ENCODE peak calls at places on chromosome 10, in nine cellular contexts. One of them, this sample, is unnamed.

GRCh38 chr10:34474060-34474376 is 341.1 kb downstream of the PARD3 start:
- DNase-seq in activated naive CD4-positive, alpha-beta T cell treated with Interleukin-2 at 50 U/mL for 16 hours: no peak
- DNase-seq in neural progenitor cell: no peak
- DNase-seq in left colon: no peak
- DNase-seq in stimulated activated CD4-positive, alpha-beta T cell treated with anti-CD3 and anti-CD28 coated beads, TNF-alpha, amount 100 ng/mL, for 24 hours: no peak
- DNase-seq in AG10803: peak; percentile 36
- DNase-seq in progenitor cell of endocrine pancreas: no peak
- DNase-seq in fibroblast of pulmonary artery: peak; percentile 75
- DNase-seq in B cell: no peak
- DNase-seq in this sample: no peak

GRCh38 chr10:130218181-130218641 is 82.0 kb downstream of the GLRX3 start:
- DNase-seq in activated naive CD4-positive, alpha-beta T cell treated with Interleukin-2 at 50 U/mL for 16 hours: no peak
- DNase-seq in neural progenitor cell: no peak
- DNase-seq in left colon: no peak
- DNase-seq in fibroblast of pulmonary artery: no peak
- DNase-seq in B cell: no peak
- DNase-seq in AG10803: no peak
- DNase-seq in progenitor cell of endocrine pancreas: no peak
- DNase-seq in stimulated activated CD4-positive, alpha-beta T cell treated with anti-CD3 and anti-CD28 coated beads, TNF-alpha, amount 100 ng/mL, for 24 hours: no peak
- DNase-seq in this sample: no peak

GRCh38 chr10:34710391-34710751 is 104.7 kb downstream of the PARD3 start:
- DNase-seq in progenitor cell of endocrine pancreas: no peak
- DNase-seq in activated naive CD4-positive, alpha-beta T cell treated with Interleukin-2 at 50 U/mL for 16 hours: no peak
- DNase-seq in B cell: no peak
- DNase-seq in AG10803: peak; percentile 76
- DNase-seq in stimulated activated CD4-positive, alpha-beta T cell treated with anti-CD3 and anti-CD28 coated beads, TNF-alpha, amount 100 ng/mL, for 24 hours: no peak
- DNase-seq in neural progenitor cell: no peak
- DNase-seq in left colon: no peak
- DNase-seq in fibroblast of pulmonary artery: peak; percentile 85
- DNase-seq in this sample: no peak

GRCh38 chr10:14405076-14406065 is 74.6 kb upstream of the FRMD4A start:
- DNase-seq in activated naive CD4-positive, alpha-beta T cell treated with Interleukin-2 at 50 U/mL for 16 hours: no peak
- DNase-seq in B cell: no peak
- DNase-seq in left colon: no peak
- DNase-seq in neural progenitor cell: no peak
- DNase-seq in fibroblast of pulmonary artery: peak; percentile 97
- DNase-seq in AG10803: peak; percentile 95
- DNase-seq in progenitor cell of endocrine pancreas: no peak
- DNase-seq in stimulated activated CD4-positive, alpha-beta T cell treated with anti-CD3 and anti-CD28 coated beads, TNF-alpha, amount 100 ng/mL, for 24 hours: no peak
- DNase-seq in this sample: no peak

GRCh38 chr10:84415539-84416244 is 87.3 kb downstream of the CCSER2 start:
- DNase-seq in AG10803: peak; percentile 15
- DNase-seq in activated naive CD4-positive, alpha-beta T cell treated with Interleukin-2 at 50 U/mL for 16 hours: no peak
- DNase-seq in progenitor cell of endocrine pancreas: no peak
- DNase-seq in fibroblast of pulmonary artery: peak; percentile 35
- DNase-seq in left colon: peak; percentile 33
- DNase-seq in stimulated activated CD4-positive, alpha-beta T cell treated with anti-CD3 and anti-CD28 coated beads, TNF-alpha, amount 100 ng/mL, for 24 hours: no peak
- DNase-seq in neural progenitor cell: no peak
- DNase-seq in B cell: no peak
- DNase-seq in this sample: no peak

GRCh38 chr10:95663496-95663895 is 7.0 kb upstream of the ALDH18A1 start:
- DNase-seq in neural progenitor cell: no peak
- DNase-seq in left colon: no peak
- DNase-seq in activated naive CD4-positive, alpha-beta T cell treated with Interleukin-2 at 50 U/mL for 16 hours: no peak
- DNase-seq in fibroblast of pulmonary artery: no peak
- DNase-seq in AG10803: no peak
- DNase-seq in progenitor cell of endocrine pancreas: no peak
- DNase-seq in B cell: no peak
- DNase-seq in stimulated activated CD4-positive, alpha-beta T cell treated with anti-CD3 and anti-CD28 coated beads, TNF-alpha, amount 100 ng/mL, for 24 hours: no peak
- DNase-seq in this sample: no peak

GRCh38 chr10:114394531-114394930 is 9.8 kb downstream of the AFAP1L2 start:
- DNase-seq in AG10803: no peak
- DNase-seq in left colon: no peak
- DNase-seq in stimulated activated CD4-positive, alpha-beta T cell treated with anti-CD3 and anti-CD28 coated beads, TNF-alpha, amount 100 ng/mL, for 24 hours: no peak
- DNase-seq in activated naive CD4-positive, alpha-beta T cell treated with Interleukin-2 at 50 U/mL for 16 hours: no peak
- DNase-seq in B cell: no peak
- DNase-seq in neural progenitor cell: no peak
- DNase-seq in fibroblast of pulmonary artery: no peak
- DNase-seq in progenitor cell of endocrine pancreas: no peak
- DNase-seq in this sample: no peak

GRCh38 chr10:76572021-76572420 is 1065.6 kb downstream of the KCNMA1 start:
- DNase-seq in left colon: no peak
- DNase-seq in fibroblast of pulmonary artery: no peak
- DNase-seq in AG10803: no peak
- DNase-seq in B cell: no peak
- DNase-seq in stimulated activated CD4-positive, alpha-beta T cell treated with anti-CD3 and anti-CD28 coated beads, TNF-alpha, amount 100 ng/mL, for 24 hours: no peak
- DNase-seq in activated naive CD4-positive, alpha-beta T cell treated with Interleukin-2 at 50 U/mL for 16 hours: no peak
- DNase-seq in progenitor cell of endocrine pancreas: no peak
- DNase-seq in neural progenitor cell: no peak
- DNase-seq in this sample: no peak

GRCh38 chr10:94403823-94404228 is 1.5 kb downstream of the TBC1D12 start:
- DNase-seq in activated naive CD4-positive, alpha-beta T cell treated with Interleukin-2 at 50 U/mL for 16 hours: no peak
- DNase-seq in left colon: no peak
- DNase-seq in progenitor cell of endocrine pancreas: no peak
- DNase-seq in B cell: no peak
- DNase-seq in fibroblast of pulmonary artery: no peak
- DNase-seq in AG10803: no peak
- DNase-seq in stimulated activated CD4-positive, alpha-beta T cell treated with anti-CD3 and anti-CD28 coated beads, TNF-alpha, amount 100 ng/mL, for 24 hours: no peak
- DNase-seq in neural progenitor cell: no peak
- DNase-seq in this sample: no peak

GRCh38 chr10:23294638-23295247 is 49.9 kb downstream of the C10orf67 start:
- DNase-seq in neural progenitor cell: peak; percentile 12
- DNase-seq in left colon: no peak
- DNase-seq in stimulated activated CD4-positive, alpha-beta T cell treated with anti-CD3 and anti-CD28 coated beads, TNF-alpha, amount 100 ng/mL, for 24 hours: no peak
- DNase-seq in fibroblast of pulmonary artery: peak; percentile 30
- DNase-seq in activated naive CD4-positive, alpha-beta T cell treated with Interleukin-2 at 50 U/mL for 16 hours: no peak
- DNase-seq in AG10803: peak; percentile 16
- DNase-seq in B cell: no peak
- DNase-seq in progenitor cell of endocrine pancreas: no peak
- DNase-seq in this sample: no peak

GRCh38 chr10:107616031-107616430 is 451.5 kb upstream of the SORCS1 start:
- DNase-seq in AG10803: no peak
- DNase-seq in activated naive CD4-positive, alpha-beta T cell treated with Interleukin-2 at 50 U/mL for 16 hours: no peak
- DNase-seq in progenitor cell of endocrine pancreas: no peak
- DNase-seq in stimulated activated CD4-positive, alpha-beta T cell treated with anti-CD3 and anti-CD28 coated beads, TNF-alpha, amount 100 ng/mL, for 24 hours: no peak
- DNase-seq in neural progenitor cell: no peak
- DNase-seq in left colon: no peak
- DNase-seq in fibroblast of pulmonary artery: no peak
- DNase-seq in B cell: no peak
- DNase-seq in this sample: no peak

GRCh38 chr10:69222157-69223027 is 2.3 kb downstream of the HKDC1 start:
- DNase-seq in fibroblast of pulmonary artery: peak; percentile 77
- DNase-seq in activated naive CD4-positive, alpha-beta T cell treated with Interleukin-2 at 50 U/mL for 16 hours: peak; percentile 77
- DNase-seq in progenitor cell of endocrine pancreas: no peak
- DNase-seq in neural progenitor cell: peak; percentile 77
- DNase-seq in B cell: no peak
- DNase-seq in AG10803: peak; percentile 66
- DNase-seq in stimulated activated CD4-positive, alpha-beta T cell treated with anti-CD3 and anti-CD28 coated beads, TNF-alpha, amount 100 ng/mL, for 24 hours: peak; percentile 57
- DNase-seq in left colon: peak; percentile 95
- DNase-seq in this sample: peak; percentile 96

GRCh38 chr10:35459449-35459847 is 123.1 kb downstream of the CCNY start:
- DNase-seq in activated naive CD4-positive, alpha-beta T cell treated with Interleukin-2 at 50 U/mL for 16 hours: no peak
- DNase-seq in B cell: no peak
- DNase-seq in progenitor cell of endocrine pancreas: no peak
- DNase-seq in stimulated activated CD4-positive, alpha-beta T cell treated with anti-CD3 and anti-CD28 coated beads, TNF-alpha, amount 100 ng/mL, for 24 hours: no peak
- DNase-seq in AG10803: no peak
- DNase-seq in left colon: no peak
- DNase-seq in fibroblast of pulmonary artery: no peak
- DNase-seq in neural progenitor cell: no peak
- DNase-seq in this sample: peak; percentile 51

GRCh38 chr10:132517951-132518521 is 19.6 kb upstream of the INPP5A start:
- DNase-seq in neural progenitor cell: peak; percentile 47
- DNase-seq in fibroblast of pulmonary artery: no peak
- DNase-seq in progenitor cell of endocrine pancreas: no peak
- DNase-seq in stimulated activated CD4-positive, alpha-beta T cell treated with anti-CD3 and anti-CD28 coated beads, TNF-alpha, amount 100 ng/mL, for 24 hours: no peak
- DNase-seq in activated naive CD4-positive, alpha-beta T cell treated with Interleukin-2 at 50 U/mL for 16 hours: no peak
- DNase-seq in AG10803: no peak
- DNase-seq in left colon: peak; percentile 26
- DNase-seq in B cell: peak; percentile 30
- DNase-seq in this sample: no peak

GRCh38 chr10:113386005-113386404 is 166.8 kb upstream of the HABP2 start:
- DNase-seq in AG10803: peak; percentile 58
- DNase-seq in neural progenitor cell: no peak
- DNase-seq in activated naive CD4-positive, alpha-beta T cell treated with Interleukin-2 at 50 U/mL for 16 hours: no peak
- DNase-seq in progenitor cell of endocrine pancreas: no peak
- DNase-seq in left colon: no peak
- DNase-seq in B cell: no peak
- DNase-seq in fibroblast of pulmonary artery: peak; percentile 26
- DNase-seq in stimulated activated CD4-positive, alpha-beta T cell treated with anti-CD3 and anti-CD28 coated beads, TNF-alpha, amount 100 ng/mL, for 24 hours: no peak
- DNase-seq in this sample: no peak

GRCh38 chr10:60952846-60953220 is 8.8 kb upstream of the RHOBTB1 start:
- DNase-seq in progenitor cell of endocrine pancreas: no peak
- DNase-seq in activated naive CD4-positive, alpha-beta T cell treated with Interleukin-2 at 50 U/mL for 16 hours: no peak
- DNase-seq in B cell: no peak
- DNase-seq in stimulated activated CD4-positive, alpha-beta T cell treated with anti-CD3 and anti-CD28 coated beads, TNF-alpha, amount 100 ng/mL, for 24 hours: no peak
- DNase-seq in neural progenitor cell: no peak
- DNase-seq in fibroblast of pulmonary artery: no peak
- DNase-seq in AG10803: no peak
- DNase-seq in left colon: no peak
- DNase-seq in this sample: no peak

GRCh38 chr10:45580781-45581496 is 91.6 kb downstream of the ZFAND4 start:
- DNase-seq in progenitor cell of endocrine pancreas: no peak
- DNase-seq in neural progenitor cell: no peak
- DNase-seq in left colon: no peak
- DNase-seq in fibroblast of pulmonary artery: no peak
- DNase-seq in B cell: peak; percentile 30
- DNase-seq in activated naive CD4-positive, alpha-beta T cell treated with Interleukin-2 at 50 U/mL for 16 hours: peak; percentile 15
- DNase-seq in AG10803: no peak
- DNase-seq in stimulated activated CD4-positive, alpha-beta T cell treated with anti-CD3 and anti-CD28 coated beads, TNF-alpha, amount 100 ng/mL, for 24 hours: no peak
- DNase-seq in this sample: no peak

GRCh38 chr10:58457761-58458616 is 54.7 kb upstream of the BICC1 start:
- DNase-seq in left colon: peak; percentile 30
- DNase-seq in AG10803: peak; percentile 100
- DNase-seq in activated naive CD4-positive, alpha-beta T cell treated with Interleukin-2 at 50 U/mL for 16 hours: no peak
- DNase-seq in B cell: no peak
- DNase-seq in neural progenitor cell: no peak
- DNase-seq in fibroblast of pulmonary artery: peak; percentile 98
- DNase-seq in stimulated activated CD4-positive, alpha-beta T cell treated with anti-CD3 and anti-CD28 coated beads, TNF-alpha, amount 100 ng/mL, for 24 hours: no peak
- DNase-seq in progenitor cell of endocrine pancreas: no peak
- DNase-seq in this sample: no peak

GRCh38 chr10:132899054-132899750 is 43.2 kb downstream of the CFAP46 start:
- DNase-seq in fibroblast of pulmonary artery: no peak
- DNase-seq in AG10803: no peak
- DNase-seq in progenitor cell of endocrine pancreas: no peak
- DNase-seq in B cell: no peak
- DNase-seq in stimulated activated CD4-positive, alpha-beta T cell treated with anti-CD3 and anti-CD28 coated beads, TNF-alpha, amount 100 ng/mL, for 24 hours: no peak
- DNase-seq in left colon: peak; percentile 13
- DNase-seq in neural progenitor cell: no peak
- DNase-seq in activated naive CD4-positive, alpha-beta T cell treated with Interleukin-2 at 50 U/mL for 16 hours: no peak
- DNase-seq in this sample: no peak